ENCODE peak calls at places on chromosomes 11 and 22, in five cellular contexts. H is SK-N-SH, P is MM.1S, T is neural progenitor cell, D is GM23248. R is an unnamed sample.

GRCh38 chr22:50061824-50062355 is 3.8 kb upstream of the TTLL8 start:
- DNase-seq in H (no peak), P (no peak), T (no peak), D (no peak), R (no peak)

GRCh38 chr11:47915407-47916137 is 64.8 kb upstream of the PTPRJ start:
- DNase-seq in H (peak; percentile 41), P (no peak), T (no peak), D (no peak), R (no peak)

GRCh38 chr11:71425851-71426250 is 22.3 kb downstream of the DHCR7 start:
- DNase-seq in H (no peak), P (no peak), T (no peak), D (peak; percentile 14), R (peak; percentile 95)

GRCh38 chr11:76209956-76210885 is 3.9 kb upstream of the WNT11 start:
- DNase-seq in H (peak; percentile 82), P (peak; percentile 22), T (peak; percentile 81), D (peak; percentile 87), R (peak; percentile 49)

GRCh38 chr11:102046841-102047240 is 396 bp upstream of the CFAP300 start:
- DNase-seq in H (no peak), P (no peak), T (no peak), D (peak; percentile 75), R (no peak)

GRCh38 chr11:115066111-115066660 is 387.9 kb downstream of the NXPE2 start:
- DNase-seq in H (no peak), P (no peak), T (no peak), D (no peak), R (no peak)

GRCh38 chr11:76669901-76670474 is 559 bp downstream of the LRRC32 start:
- DNase-seq in H (no peak), P (no peak), T (peak; percentile 46), D (peak; percentile 78), R (no peak)

GRCh38 chr11:117096140-117096972 is 1.9 kb downstream of the SIK3 start:
- DNase-seq in H (peak; percentile 36), P (peak; percentile 55), T (peak; percentile 64), D (peak; percentile 40), R (no peak)

GRCh38 chr11:125390949-125391348 is 105.1 kb downstream of the FEZ1 start:
- DNase-seq in H (peak; percentile 60), P (no peak), T (peak; percentile 21), D (peak; percentile 46), R (no peak)

GRCh38 chr11:13446444-13446843 is 16.6 kb downstream of the BTBD10 start:
- DNase-seq in H (no peak), P (no peak), T (no peak), D (peak; percentile 72), R (peak; percentile 62)

GRCh38 chr11:9138612-9139579 is 47.5 kb upstream of the SCUBE2 start:
- DNase-seq in H (no peak), P (no peak), T (no peak), D (peak; percentile 93), R (peak; percentile 97)

GRCh38 chr11:36316049-36316448 is 20.0 kb downstream of the PRR5L start:
- DNase-seq in H (no peak), P (no peak), T (no peak), D (no peak), R (peak; percentile 39)

GRCh38 chr11:60754887-60755286 is 1.8 kb upstream of the MS4A15 start:
- DNase-seq in H (no peak), P (no peak), T (no peak), D (no peak), R (no peak)

GRCh38 chr11:123665321-123665720 is 10.9 kb upstream of the SCN3B start:
- DNase-seq in H (no peak), P (no peak), T (no peak), D (no peak), R (no peak)

GRCh38 chr22:36595968-36596367 is 67.0 kb upstream of the EIF3D start:
- DNase-seq in H (no peak), P (no peak), T (no peak), D (no peak), R (no peak)

GRCh38 chr11:66607126-66607834 is 9.2 kb upstream of the RBM14 start:
- DNase-seq in H (no peak), P (no peak), T (no peak), D (peak; percentile 88), R (no peak)

GRCh38 chr11:2774173-2775082 is 74.6 kb upstream of the KCNQ1OT1 start:
- DNase-seq in H (no peak), P (no peak), T (no peak), D (no peak), R (no peak)

GRCh38 chr11:31875861-31876625 is 64.9 kb upstream of the PAX6 start:
- DNase-seq in H (no peak), P (no peak), T (peak; percentile 68), D (no peak), R (no peak)

GRCh38 chr22:49052023-49052538 is 775.6 kb downstream of the BRD1 start:
- DNase-seq in H (no peak), P (no peak), T (no peak), D (no peak), R (no peak)

GRCh38 chr11:102318469-102318868 is 1.2 kb downstream of the BIRC3 start:
- DNase-seq in H (no peak), P (peak; percentile 61), T (no peak), D (peak; percentile 39), R (peak; percentile 46)

GRCh38 chr11:75771646-75772410 is 3.2 kb downstream of the DGAT2 start:
- DNase-seq in H (no peak), P (no peak), T (no peak), D (peak; percentile 96), R (peak; percentile 91)

GRCh38 chr11:38256436-38256835 is 1658.4 kb upstream of the RAG2 start:
- DNase-seq in H (no peak), P (no peak), T (no peak), D (no peak), R (no peak)

GRCh38 chr11:1049431-1049891 is 12.9 kb upstream of the MUC6 start:
- DNase-seq in H (no peak), P (no peak), T (no peak), D (no peak), R (no peak)

GRCh38 chr11:122748968-122749687 is 89.2 kb upstream of the CRTAM start:
- DNase-seq in H (no peak), P (peak; percentile 97), T (no peak), D (peak; percentile 97), R (peak; percentile 86)

GRCh38 chr11:118870396-118871343 is 13.0 kb upstream of the CXCR5 start:
- DNase-seq in H (peak; percentile 14), P (peak; percentile 83), T (peak; percentile 25), D (peak; percentile 44), R (no peak)

GRCh38 chr22:17087176-17088131 is 2.7 kb downstream of the IL17RA start:
- DNase-seq in H (no peak), P (peak; percentile 85), T (no peak), D (no peak), R (no peak)

GRCh38 chr11:103528596-103528995 is 419.4 kb downstream of the DYNC2H1 start:
- DNase-seq in H (no peak), P (no peak), T (no peak), D (peak; percentile 20), R (no peak)

GRCh38 chr22:50238755-50239154 is 6.1 kb downstream of the TUBGCP6 start:
- DNase-seq in H (no peak), P (no peak), T (no peak), D (no peak), R (no peak)

GRCh38 chr11:64313491-64314145 is 3.7 kb downstream of the TRMT112 start:
- DNase-seq in H (no peak), P (no peak), T (no peak), D (peak; percentile 90), R (no peak)
- H3F3A ChIP-seq in H (peaks cover 6% of the 10 kb centered on the region), P (peaks cover 33% of the 10 kb centered on the region), T (peaks cover 29% of the 10 kb centered on the region), D (peaks cover 10% of the 10 kb centered on the region), R (peaks cover 7% of the 10 kb centered on the region)

GRCh38 chr11:69396051-69396947 is 85.2 kb upstream of the LINC01488 start:
- DNase-seq in H (no peak), P (no peak), T (no peak), D (no peak), R (no peak)
- H3F3A ChIP-seq in H (no peaks in the 10 kb centered on the region), P (no peaks in the 10 kb centered on the region), T (no peaks in the 10 kb centered on the region), D (no peaks in the 10 kb centered on the region), R (no peaks in the 10 kb centered on the region)

GRCh38 chr11:69891421-69892236 is 72.4 kb upstream of the FGF3 start:
- DNase-seq in H (no peak), P (no peak), T (no peak), D (no peak), R (peak; percentile 42)
- H3F3A ChIP-seq in H (no peaks in the 10 kb centered on the region), P (no peaks in the 10 kb centered on the region), T (peaks cover 13% of the 10 kb centered on the region), D (no peaks in the 10 kb centered on the region), R (no peaks in the 10 kb centered on the region)

GRCh38 chr11:65503606-65503922 is 4.7 kb downstream of the MALAT1 start:
- DNase-seq in H (no peak), P (no peak), T (no peak), D (peak; percentile 42), R (no peak)

GRCh38 chr11:65506316-65506769 is 7.5 kb downstream of the MALAT1 start:
- DNase-seq in H (no peak), P (no peak), T (no peak), D (no peak), R (peak; percentile 25)

GRCh38 chr11:65505434-65506315 is 6.8 kb downstream of the MALAT1 start:
- DNase-seq in H (no peak), P (peak; percentile 46), T (no peak), D (peak; percentile 53), R (no peak)

GRCh38 chr11:65503923-65504670 is 5.3 kb downstream of the MALAT1 start:
- DNase-seq in H (no peak), P (peak; percentile 38), T (no peak), D (peak; percentile 79), R (no peak)

DNA sequence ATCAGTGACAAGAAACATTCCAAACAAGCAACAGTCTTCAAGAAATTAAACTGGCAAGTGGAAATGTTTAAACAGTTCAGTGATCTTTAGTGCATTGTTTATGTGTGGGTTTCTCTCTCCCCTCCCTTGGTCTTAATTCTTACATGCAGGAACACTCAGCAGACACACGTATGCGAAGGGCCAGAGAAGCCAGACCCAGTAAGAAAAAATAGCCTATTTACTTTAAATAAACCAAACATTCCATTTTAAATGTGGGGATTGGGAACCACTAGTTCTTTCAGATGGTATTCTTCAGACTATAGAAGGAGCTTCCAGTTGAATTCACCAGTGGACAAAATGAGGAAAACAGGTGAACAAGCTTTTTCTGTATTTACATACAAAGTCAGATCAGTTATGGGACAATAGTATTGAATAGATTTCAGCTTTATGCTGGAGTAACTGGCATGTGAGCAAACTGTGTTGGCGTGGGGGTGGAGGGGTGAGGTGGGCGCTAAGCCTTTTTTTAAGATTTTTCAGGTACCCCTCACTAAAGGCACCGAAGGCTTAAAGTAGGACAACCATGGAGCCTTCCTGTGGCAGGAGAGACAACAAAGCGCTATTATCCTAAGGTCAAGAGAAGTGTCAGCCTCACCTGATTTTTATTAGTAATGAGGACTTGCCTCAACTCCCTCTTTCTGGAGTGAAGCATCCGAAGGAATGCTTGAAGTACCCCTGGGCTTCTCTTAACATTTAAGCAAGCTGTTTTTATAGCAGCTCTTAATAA is 6.0 kb downstream of the MALAT1 start:
- DNase-seq in H (no peak), P (peak; percentile 36), T (no peak), D (peak; percentile 52), R (no peak)
- H3F3A ChIP-seq in H (peaks cover 100% of the 10 kb centered on the region), P (peaks cover 96% of the 10 kb centered on the region), T (peaks cover 91% of the 10 kb centered on the region), D (peaks cover 83% of the 10 kb centered on the region), R (peaks cover 82% of the 10 kb centered on the region)